ENCODE peak calls at places on chromosomes 7 and 10, in five cellular contexts. A, O, I, Q and N are unnamed samples.
A peak's percentile ranks its signal among the peaks of the same experiment; 100 is the strongest.

GRCh38 chr7:6228363-6228762 is 44.1 kb downstream of the CYTH3 start:
- DNase-seq in A (no peak), O (no peak), I (peak; percentile 70), Q (peak; percentile 50), N (no peak)

GRCh38 chr7:157864911-157865310 is 528.1 kb downstream of the DNAJB6 start:
- DNase-seq in A (no peak), O (no peak), I (no peak), Q (no peak), N (no peak)

GRCh38 chr7:142506601-142507000 is 242.7 kb upstream of the PRSS1 start:
- DNase-seq in A (no peak), O (no peak), I (no peak), Q (no peak), N (no peak)

GRCh38 chr10:19762026-19762425 is 54.2 kb upstream of the PLXDC2 start:
- DNase-seq in A (no peak), O (no peak), I (no peak), Q (no peak), N (no peak)

GRCh38 chr7:151374139-151374538 is 32.5 kb downstream of the NUB1 start:
- DNase-seq in A (no peak), O (no peak), I (no peak), Q (peak; percentile 47), N (no peak)

GRCh38 chr10:33657154-33657900 is 322.9 kb upstream of the NRP1 start:
- DNase-seq in A (no peak), O (peak; percentile 71), I (no peak), Q (peak; percentile 32), N (no peak)

GRCh38 chr7:135771961-135772638 is 23.5 kb upstream of the FAM180A start:
- DNase-seq in A (no peak), O (no peak), I (peak; percentile 30), Q (no peak), N (no peak)

GRCh38 chr7:20562461-20562860 is 53.0 kb upstream of the ABCB5 start:
- DNase-seq in A (no peak), O (no peak), I (no peak), Q (no peak), N (no peak)

GRCh38 chr7:111763221-111763791 is 201.0 kb upstream of the IMMP2L start:
- DNase-seq in A (peak; percentile 57), O (peak; percentile 42), I (peak; percentile 43), Q (peak; percentile 75), N (peak; percentile 69)

GRCh38 chr7:151990567-151990966 is 34.3 kb downstream of the GALNTL5 start:
- DNase-seq in A (no peak), O (no peak), I (peak; percentile 42), Q (no peak), N (no peak)

GRCh38 chr7:1931248-1931950 is 261.3 kb downstream of the ELFN1 start:
- DNase-seq in A (no peak), O (no peak), I (no peak), Q (no peak), N (no peak)

GRCh38 chr7:138935438-138936079 is 45.6 kb downstream of the KIAA1549 start:
- DNase-seq in A (peak; percentile 55), O (no peak), I (peak; percentile 41), Q (peak; percentile 89), N (no peak)

GRCh38 chr7:17661982-17662585 is 278.2 kb downstream of the SNX13 start:
- DNase-seq in A (no peak), O (no peak), I (no peak), Q (no peak), N (no peak)

GRCh38 chr10:113782367-113782766 is 30.9 kb downstream of the PLEKHS1 start:
- DNase-seq in A (no peak), O (no peak), I (no peak), Q (no peak), N (no peak)

GRCh38 chr7:21355406-21355874 is 72.4 kb upstream of the SP4 start:
- DNase-seq in A (no peak), O (no peak), I (peak; percentile 54), Q (no peak), N (no peak)

GRCh38 chr7:27885652-27886051 is 145.7 kb downstream of the TAX1BP1 start:
- DNase-seq in A (no peak), O (no peak), I (no peak), Q (no peak), N (no peak)

GRCh38 chr7:105723582-105723981 is 142.3 kb upstream of the EFCAB10 start:
- DNase-seq in A (no peak), O (no peak), I (no peak), Q (no peak), N (no peak)

GRCh38 chr10:639751-640672 is 49.5 kb downstream of the DIP2C start:
- DNase-seq in A (no peak), O (no peak), I (no peak), Q (no peak), N (no peak)

GRCh38 chr7:12403287-12404181 is at the start of gene VWDE:
- DNase-seq in A (peak; percentile 80), O (no peak), I (peak; percentile 96), Q (peak; percentile 80), N (peak; percentile 49)

GRCh38 chr10:71728218-71728737 is 8.7 kb upstream of the C10orf105 start:
- DNase-seq in A (no peak), O (no peak), I (no peak), Q (peak; percentile 87), N (no peak)

GRCh38 chr7:148556892-148557291 is 33.7 kb upstream of the C7orf33 start:
- DNase-seq in A (peak; percentile 7), O (no peak), I (no peak), Q (no peak), N (peak; percentile 58)

GRCh38 chr10:91022924-91023707 is 102.2 kb upstream of the ANKRD1 start:
- DNase-seq in A (no peak), O (no peak), I (no peak), Q (no peak), N (no peak)

GRCh38 chr7:130903358-130903974 is 169.5 kb upstream of the KLF14 start:
- DNase-seq in A (no peak), O (no peak), I (peak; percentile 76), Q (no peak), N (no peak)

GRCh38 chr10:77507313-77507712 is 130.3 kb downstream of the KCNMA1 start:
- DNase-seq in A (no peak), O (no peak), I (no peak), Q (peak; percentile 50), N (no peak)

GRCh38 chr10:70836319-70836718 is 20.6 kb downstream of the SGPL1 start:
- DNase-seq in A (no peak), O (no peak), I (no peak), Q (no peak), N (no peak)

GRCh38 chr10:50894312-50894711 is 8.9 kb upstream of the A1CF start:
- DNase-seq in A (no peak), O (no peak), I (no peak), Q (no peak), N (no peak)

GRCh38 chr10:48890904-48891839 is 48.5 kb downstream of the LRRC18 start:
- DNase-seq in A (no peak), O (no peak), I (no peak), Q (no peak), N (no peak)

GRCh38 chr10:21315321-21316220 is 209.9 kb downstream of the SKIDA1 start:
- DNase-seq in A (no peak), O (peak; percentile 32), I (peak; percentile 59), Q (peak; percentile 53), N (peak; percentile 27)

GRCh38 chr10:121615401-121615800 is 17.2 kb upstream of the FGFR2 start:
- DNase-seq in A (no peak), O (no peak), I (no peak), Q (no peak), N (no peak)

GRCh38 chr10:111933937-111934336 is 249.6 kb downstream of the GPAM start:
- DNase-seq in A (no peak), O (no peak), I (no peak), Q (no peak), N (no peak)

GRCh38 chr7:39741942-39742623 is 118.7 kb downstream of the RALA start:
- DNase-seq in A (no peak), O (no peak), I (peak; percentile 71), Q (peak; percentile 37), N (peak; percentile 65)

GRCh38 chr10:51524041-51524440 is 175.4 kb downstream of the CSTF2T start:
- DNase-seq in A (no peak), O (no peak), I (no peak), Q (no peak), N (no peak)

GRCh38 chr10:89327803-89328441 is at the start of gene IFIT3:
- DNase-seq in A (peak; percentile 44), O (peak; percentile 38), I (peak; percentile 71), Q (peak; percentile 13), N (peak; percentile 54)

GRCh38 chr10:131946321-131946751 is 35.4 kb downstream of the BNIP3 start:
- DNase-seq in A (no peak), O (no peak), I (no peak), Q (no peak), N (no peak)

GRCh38 chr7:90841759-90842429 is 245.8 kb downstream of the CDK14 start:
- DNase-seq in A (no peak), O (no peak), I (no peak), Q (no peak), N (no peak)

GRCh38 chr7:130292682-130293257 is at the start of gene CPA4:
- DNase-seq in A (peak; percentile 91), O (no peak), I (no peak), Q (no peak), N (no peak)

GRCh38 chr7:111775205-111775604 is 212.9 kb upstream of the IMMP2L start:
- DNase-seq in A (no peak), O (no peak), I (no peak), Q (no peak), N (no peak)

DNA sequence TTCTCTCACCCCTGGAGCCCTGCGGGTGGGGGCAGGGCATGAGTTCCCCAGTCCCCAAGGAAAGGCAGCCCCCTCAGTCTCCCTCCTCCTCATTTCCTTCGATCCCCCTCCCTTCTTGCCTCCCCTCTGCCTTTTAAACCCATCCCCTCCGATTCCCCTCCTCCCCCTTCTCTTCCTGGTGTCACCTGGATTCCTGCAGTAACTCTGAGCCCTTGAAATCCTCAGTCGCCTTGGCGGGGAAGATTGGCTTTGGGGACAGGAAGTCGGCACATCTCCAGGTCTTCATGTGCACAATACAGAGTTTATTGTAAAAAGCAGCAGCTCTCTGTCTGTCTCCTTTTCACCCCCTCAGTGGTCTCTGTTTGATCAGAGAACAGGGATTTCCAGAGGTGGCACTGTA is 1.3 kb upstream of the MUC12 start:
- DNase-seq in A (no peak), O (no peak), I (no peak), Q (peak; percentile 44), N (no peak)
- TF ChIP-seq JUND in A (no peak), O (no peak), I (no peak), Q (no peak), N (no peak)

GRCh38 chr10:7667262-7668141 is 736 bp upstream of the ITIH5 start:
- DNase-seq in A (no peak), O (peak; percentile 10), I (no peak), Q (peak; percentile 67), N (no peak)
- TF ChIP-seq JUND in A (no peak), O (no peak), I (no peak), Q (no peak), N (no peak)

DNA sequence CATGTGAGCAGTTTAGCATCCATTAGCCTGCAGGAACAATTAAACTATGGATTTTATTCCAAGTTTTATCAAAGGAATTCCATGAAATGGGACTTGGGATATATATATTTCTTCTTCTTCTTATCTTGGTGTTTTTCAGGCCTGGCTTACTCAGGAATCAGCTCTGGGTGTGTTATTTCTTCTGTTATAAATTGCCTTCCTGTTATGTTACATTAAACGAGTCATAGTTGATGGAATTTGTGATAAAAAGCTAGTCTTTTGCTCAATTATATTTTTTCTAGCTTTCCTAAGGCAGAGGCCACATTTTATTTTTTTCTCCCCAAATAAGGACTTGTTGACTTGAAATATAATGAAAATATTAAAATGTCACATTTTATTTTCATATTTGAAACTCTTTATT is 141.3 kb downstream of the EPC1 start:
- DNase-seq in A (no peak), O (no peak), I (no peak), Q (no peak), N (no peak)
- TF ChIP-seq JUND in A (no peak), O (no peak), I (peak; percentile 50), Q (peak; percentile 53), N (no peak)

GRCh38 chr10:58590924-58591323 is 78.3 kb downstream of the BICC1 start:
- DNase-seq in A (no peak), O (no peak), I (no peak), Q (no peak), N (no peak)
- TF ChIP-seq JUND in A (no peak), O (no peak), I (no peak), Q (no peak), N (no peak)